ENCODE peak calls at places on chromosomes 1 and 21, in six cellular contexts. Q, O, M, P, I and E are unnamed samples.

GRCh38 chr1:54380285-54380882 is 25.8 kb downstream of the SSBP3 start:
- DNase-seq in Q (no peak), O (no peak), M (no peak), P (no peak), I (no peak), E (no peak)

GRCh38 chr1:201376464-201377374 is 761 bp downstream of the TNNT2 start:
- DNase-seq in Q (peak), O (no peak), M (peak), P (no peak), I (peak), E (no peak)

GRCh38 chr1:91803133-91803532 is 82.8 kb downstream of the TGFBR3 start:
- DNase-seq in Q (no peak), O (no peak), M (no peak), P (no peak), I (no peak), E (no peak)

GRCh38 chr1:35220976-35221375 is 28.0 kb upstream of the SFPQ start:
- DNase-seq in Q (peak), O (no peak), M (no peak), P (no peak), I (peak), E (no peak)

GRCh38 chr1:91617242-91617837 is 116.7 kb downstream of the CDC7 start:
- DNase-seq in Q (no peak), O (no peak), M (no peak), P (no peak), I (peak), E (no peak)

GRCh38 chr1:172390620-172391491 is 29.6 kb upstream of the C1orf105 start:
- DNase-seq in Q (no peak), O (no peak), M (no peak), P (no peak), I (no peak), E (no peak)

GRCh38 chr21:16992448-16992847 is 520.4 kb upstream of the CXADR start:
- DNase-seq in Q (no peak), O (no peak), M (no peak), P (no peak), I (no peak), E (no peak)

GRCh38 chr1:8875216-8875861 is 3.1 kb downstream of the ENO1 start:
- DNase-seq in Q (no peak), O (no peak), M (no peak), P (no peak), I (no peak), E (no peak)

GRCh38 chr1:101316276-101316675 is 79.5 kb downstream of the S1PR1 start:
- DNase-seq in Q (no peak), O (no peak), M (no peak), P (no peak), I (no peak), E (no peak)

GRCh38 chr1:33810571-33810970 is 53.3 kb upstream of the HMGB4 start:
- DNase-seq in Q (no peak), O (no peak), M (no peak), P (no peak), I (no peak), E (no peak)

GRCh38 chr1:229645296-229646050 is 19.4 kb downstream of the URB2 start:
- DNase-seq in Q (no peak), O (no peak), M (no peak), P (no peak), I (no peak), E (no peak)

GRCh38 chr21:37642493-37642892 is 273.8 kb downstream of the KCNJ6 start:
- DNase-seq in Q (no peak), O (no peak), M (no peak), P (no peak), I (peak), E (no peak)

GRCh38 chr1:21822349-21822748 is 10.3 kb downstream of the LDLRAD2 start:
- DNase-seq in Q (no peak), O (no peak), M (no peak), P (no peak), I (peak), E (no peak)

GRCh38 chr1:15088146-15089025 is 65.2 kb upstream of the TMEM51 start:
- DNase-seq in Q (no peak), O (no peak), M (peak), P (no peak), I (no peak), E (no peak)

GRCh38 chr21:44299458-44300261 is at the start of gene PFKL:
- DNase-seq in Q (peak), O (peak), M (peak), P (no peak), I (peak), E (peak)

GRCh38 chr1:165371588-165372235 is 15.2 kb upstream of the LMX1A start:
- DNase-seq in Q (no peak), O (no peak), M (no peak), P (no peak), I (no peak), E (no peak)

GRCh38 chr1:60898987-60899386 is 183.4 kb upstream of the NFIA start:
- DNase-seq in Q (no peak), O (no peak), M (no peak), P (no peak), I (no peak), E (no peak)

GRCh38 chr1:241592273-241592958 is 47.8 kb downstream of the CHML start:
- DNase-seq in Q (no peak), O (no peak), M (peak), P (no peak), I (no peak), E (no peak)

GRCh38 chr1:18607289-18607760 is 23.3 kb upstream of the PAX7 start:
- DNase-seq in Q (no peak), O (peak), M (no peak), P (no peak), I (no peak), E (no peak)

GRCh38 chr1:44661786-44662682 is 12.2 kb downstream of the TMEM53 start:
- DNase-seq in Q (no peak), O (no peak), M (no peak), P (no peak), I (no peak), E (no peak)

GRCh38 chr1:213513006-213513405 is 462.0 kb downstream of the RPS6KC1 start:
- DNase-seq in Q (no peak), O (no peak), M (no peak), P (no peak), I (no peak), E (no peak)

GRCh38 chr1:47571161-47571560 is 133.3 kb downstream of the FOXD2 start:
- DNase-seq in Q (no peak), O (no peak), M (no peak), P (no peak), I (no peak), E (no peak)

GRCh38 chr1:47568763-47569162 is 130.9 kb downstream of the FOXD2 start:
- DNase-seq in Q (no peak), O (no peak), M (no peak), P (no peak), I (no peak), E (peak)

GRCh38 chr1:47571952-47572351 is 134.1 kb downstream of the FOXD2 start:
- DNase-seq in Q (no peak), O (no peak), M (no peak), P (no peak), I (no peak), E (no peak)

GRCh38 chr1:47569261-47569660 is 131.4 kb downstream of the FOXD2 start:
- DNase-seq in Q (no peak), O (no peak), M (no peak), P (no peak), I (no peak), E (no peak)

DNA sequence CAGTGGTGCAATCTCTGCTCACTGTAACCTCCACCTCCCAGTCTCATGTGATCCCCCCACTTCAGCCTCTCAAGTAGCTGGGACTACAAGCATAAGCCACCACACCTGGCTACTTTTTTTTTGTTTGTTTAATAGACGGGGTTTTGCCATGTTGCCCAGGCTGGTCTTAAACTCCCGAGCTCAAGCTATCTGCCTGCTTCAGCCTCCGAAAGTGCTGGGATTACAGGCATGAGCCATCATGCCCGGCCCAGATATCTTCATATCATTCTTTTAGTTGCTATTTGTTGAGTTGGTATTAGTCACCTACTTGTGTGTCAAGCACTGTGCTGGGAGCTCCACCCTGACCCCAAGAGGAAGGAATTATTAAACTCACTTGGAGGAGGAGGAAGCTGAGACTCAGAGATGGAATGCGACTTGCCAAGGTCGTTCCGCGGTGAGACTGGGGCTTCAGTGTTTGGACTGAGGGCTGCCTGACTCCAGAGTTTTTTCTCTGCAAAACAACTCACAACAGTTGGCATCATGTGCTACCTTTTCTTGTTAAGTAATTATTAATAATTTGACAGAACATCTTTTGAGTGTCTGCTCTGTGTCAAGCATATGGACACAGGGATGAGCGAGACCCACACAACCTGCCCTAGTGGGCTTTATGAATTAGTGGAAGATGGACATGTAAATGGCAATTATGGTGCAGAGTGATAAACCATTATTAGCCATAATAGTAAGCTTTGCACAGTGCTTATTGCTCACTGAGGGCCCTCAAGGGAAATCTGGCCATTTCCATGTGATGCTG is 132.0 kb downstream of the FOXD2 start:
- DNase-seq in Q (peak), O (no peak), M (peak), P (no peak), I (no peak), E (no peak)
- H3K27ac ChIP-seq in Q (peak), O (no peak), M (no peak), P (no peak), I (no peak), E (no peak)

GRCh38 chr1:175040324-175040910 is 17.2 kb upstream of the MRPS14 start:
- DNase-seq in Q (no peak), O (no peak), M (no peak), P (no peak), I (no peak), E (no peak)

GRCh38 chr1:175045097-175045496 is 21.9 kb upstream of the MRPS14 start:
- DNase-seq in Q (no peak), O (no peak), M (no peak), P (no peak), I (no peak), E (no peak)

GRCh38 chr1:175045519-175045918 is 22.1 kb upstream of the TNN start:
- DNase-seq in Q (no peak), O (no peak), M (no peak), P (no peak), I (no peak), E (no peak)

GRCh38 chr1:175042650-175043049 is 19.4 kb upstream of the MRPS14 start:
- DNase-seq in Q (no peak), O (no peak), M (no peak), P (no peak), I (no peak), E (no peak)

GRCh38 chr1:175043824-175044223 is 20.6 kb upstream of the MRPS14 start:
- DNase-seq in Q (no peak), O (no peak), M (no peak), P (no peak), I (no peak), E (no peak)
- H3K27ac ChIP-seq in Q (no peak), O (no peak), M (no peak), P (no peak), I (no peak), E (no peak)

DNA sequence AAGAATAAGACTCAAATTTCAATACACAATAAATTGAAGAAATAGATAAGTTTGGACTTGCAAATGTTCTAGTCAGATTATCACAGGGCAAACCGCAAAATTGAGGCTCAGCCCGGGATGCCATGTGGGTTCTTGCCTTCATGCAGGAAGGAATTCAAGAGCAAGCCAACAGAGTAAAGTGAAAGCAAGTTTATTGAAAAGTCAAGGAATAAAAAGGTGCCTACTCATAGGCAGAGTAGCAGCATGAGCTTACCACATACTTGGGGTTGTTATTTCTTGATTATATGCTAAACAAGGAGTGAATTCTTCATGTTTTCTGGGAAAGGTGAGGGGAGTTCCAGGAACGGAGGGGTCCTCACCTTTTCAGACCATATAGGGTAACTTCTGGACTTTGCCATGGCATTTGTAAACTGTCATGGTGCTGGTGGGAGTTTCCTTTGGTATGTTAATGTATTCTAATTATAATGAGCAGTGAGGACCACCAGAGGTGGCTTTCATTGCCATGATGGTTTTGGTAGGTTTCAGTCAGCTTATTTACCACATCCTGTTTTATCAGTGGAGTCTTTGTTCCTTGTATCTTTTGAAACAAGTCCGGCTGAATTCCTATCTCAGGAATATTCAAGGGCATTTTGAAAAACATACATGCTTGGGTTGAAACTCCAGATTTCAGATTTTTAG is 2.0 kb upstream of the OR2AK2 start:
- DNase-seq in Q (no peak), O (no peak), M (no peak), P (no peak), I (no peak), E (no peak)
- H3K27ac ChIP-seq in Q (no peak), O (peak), M (no peak), P (no peak), I (no peak), E (no peak)

GRCh38 chr1:43381609-43382008 is 8.0 kb downstream of the MED8 start:
- DNase-seq in Q (no peak), O (no peak), M (no peak), P (no peak), I (no peak), E (no peak)
- H3K27ac ChIP-seq in Q (no peak), O (no peak), M (no peak), P (no peak), I (no peak), E (peak)

GRCh38 chr1:210816136-210816535 is 317.8 kb downstream of the KCNH1 start:
- DNase-seq in Q (no peak), O (no peak), M (no peak), P (no peak), I (no peak), E (peak)

GRCh38 chr1:210817385-210818275 is 316.3 kb downstream of the KCNH1 start:
- DNase-seq in Q (no peak), O (no peak), M (no peak), P (no peak), I (no peak), E (no peak)

GRCh38 chr1:210821615-210822014 is 312.3 kb downstream of the KCNH1 start:
- DNase-seq in Q (no peak), O (no peak), M (no peak), P (no peak), I (no peak), E (no peak)

GRCh38 chr1:210819266-210819665 is 314.7 kb downstream of the KCNH1 start:
- DNase-seq in Q (no peak), O (no peak), M (no peak), P (no peak), I (no peak), E (no peak)

DNA sequence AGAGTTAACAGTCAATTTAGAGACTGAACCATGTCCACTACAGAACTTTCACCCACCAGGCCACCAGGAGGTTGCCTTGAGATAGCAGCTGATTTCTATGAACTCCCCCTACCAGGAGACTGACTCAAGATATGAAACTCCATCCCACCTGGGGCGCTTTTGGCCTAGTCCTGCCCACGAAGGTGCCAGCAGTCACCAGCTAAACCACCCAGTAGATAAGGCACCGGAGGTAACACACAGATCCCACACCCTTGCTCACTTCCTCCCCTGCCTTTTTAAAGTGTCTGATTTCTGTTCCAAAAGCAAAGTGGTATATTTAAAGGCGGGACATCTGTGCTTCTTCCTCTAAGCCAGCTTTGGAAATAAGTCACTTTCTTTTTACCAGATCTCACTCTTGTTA is 318.3 kb downstream of the KCNH1 start:
- DNase-seq in Q (no peak), O (no peak), M (no peak), P (no peak), I (no peak), E (no peak)
- H3K27ac ChIP-seq in Q (no peak), O (no peak), M (no peak), P (no peak), I (no peak), E (peak)

GRCh38 chr1:85608851-85609250 is 28.3 kb downstream of the CCN1 start:
- DNase-seq in Q (no peak), O (no peak), M (no peak), P (no peak), I (no peak), E (no peak)

GRCh38 chr1:85607126-85607912 is 26.8 kb downstream of the CCN1 start:
- DNase-seq in Q (peak), O (no peak), M (peak), P (no peak), I (no peak), E (no peak)

GRCh38 chr1:85606414-85606800 is 25.8 kb downstream of the CCN1 start:
- DNase-seq in Q (no peak), O (no peak), M (peak), P (no peak), I (no peak), E (no peak)

GRCh38 chr1:85609976-85610375 is 29.4 kb downstream of the CCN1 start:
- DNase-seq in Q (no peak), O (no peak), M (no peak), P (no peak), I (no peak), E (no peak)

DNA sequence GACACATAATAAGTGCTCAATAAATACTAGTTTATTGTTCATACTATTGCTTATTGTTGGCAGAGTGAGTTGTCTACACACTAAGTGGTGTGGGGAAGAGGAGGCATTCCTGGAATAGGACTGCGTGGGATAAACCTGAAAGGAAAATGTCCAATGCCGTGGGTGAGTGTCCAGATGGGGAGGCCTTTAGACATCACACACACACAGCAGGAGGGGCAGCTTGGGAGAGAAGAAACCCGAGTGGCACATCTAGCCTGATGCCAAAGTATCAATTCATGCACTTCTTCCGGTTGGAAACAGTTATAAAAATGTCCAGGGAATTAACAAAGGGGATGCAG is 27.3 kb downstream of the CCN1 start:
- DNase-seq in Q (no peak), O (no peak), M (peak), P (no peak), I (no peak), E (no peak)
- H3K27ac ChIP-seq in Q (peak), O (no peak), M (peak), P (no peak), I (no peak), E (no peak)